ENCODE peak calls at places on chromosomes 4 and X, in six cellular contexts. V is nephron progenitor cell, B is GM23338, O is neural crest cell, T is stomach, C is HFF-Myc. Y is an unnamed sample.

GRCh38 chr4:16544251-16544721 is 318.0 kb upstream of the TAPT1 start:
- DNase-seq in B (no peak), V (no peak), T (no peak), O (no peak), C (no peak), Y (no peak)

GRCh38 chr4:155930330-155930729 is 23.3 kb downstream of the CTSO start:
- DNase-seq in C (no peak), V (no peak), B (no peak), O (no peak), T (no peak), Y (no peak)

GRCh38 chr4:90163872-90164271 is 36.7 kb downstream of the CCSER1 start:
- DNase-seq in O (no peak), T (no peak), B (no peak), V (no peak), C (no peak), Y (no peak)

GRCh38 chr4:8849266-8850073 is 22.2 kb downstream of the HMX1 start:
- DNase-seq in T (no peak), C (no peak), O (no peak), V (no peak), B (no peak), Y (no peak)

GRCh38 chrX:155048997-155049619 is 21.8 kb downstream of the CMC4 start:
- DNase-seq in C (no peak), V (peak), B (peak), O (peak), T (peak), Y (peak)

GRCh38 chr4:39305902-39306677 is 60.1 kb downstream of the RFC1 start:
- DNase-seq in V (no peak), B (no peak), O (no peak), C (no peak), T (no peak), Y (no peak)

GRCh38 chr4:183312841-183313240 is 7.2 kb downstream of the CLDN22 start:
- DNase-seq in V (no peak), T (no peak), B (no peak), C (no peak), O (no peak), Y (no peak)

GRCh38 chr4:176635372-176636261 is 157.1 kb downstream of the VEGFC start:
- DNase-seq in O (no peak), C (no peak), B (no peak), T (no peak), V (no peak), Y (no peak)

GRCh38 chrX:145751943-145752342 is 65.7 kb upstream of the SLITRK2 start:
- DNase-seq in B (no peak), O (no peak), T (no peak), V (no peak), C (no peak), Y (no peak)

GRCh38 chr4:161457311-161457710 is 706.5 kb downstream of the FSTL5 start:
- DNase-seq in C (no peak), O (no peak), T (no peak), V (no peak), B (no peak), Y (no peak)

GRCh38 chr4:158236304-158237030 is 26.2 kb downstream of the TMEM144 start:
- DNase-seq in C (no peak), V (no peak), B (no peak), T (no peak), O (no peak), Y (no peak)

GRCh38 chr4:163110442-163110841 is 56.2 kb downstream of the NAF1 start:
- DNase-seq in C (no peak), V (no peak), O (no peak), T (no peak), B (no peak), Y (no peak)

GRCh38 chr4:40685300-40685699 is 55.6 kb upstream of the RBM47 start:
- DNase-seq in B (no peak), V (no peak), T (no peak), O (no peak), C (no peak), Y (no peak)

GRCh38 chr4:122616910-122617596 is 3.8 kb downstream of the IL21 start:
- DNase-seq in V (no peak), O (no peak), B (no peak), T (no peak), C (no peak), Y (no peak)

GRCh38 chrX:125090046-125090445 is 229.6 kb upstream of the TEX13C start:
- DNase-seq in O (no peak), V (no peak), B (no peak), C (no peak), T (no peak), Y (no peak)

GRCh38 chr4:68581382-68582338 is 5.5 kb upstream of the UGT2B17 start:
- DNase-seq in O (no peak), T (no peak), B (no peak), C (no peak), V (no peak), Y (no peak)

GRCh38 chr4:19319607-19320006 is 932.1 kb upstream of the SLIT2 start:
- DNase-seq in B (peak), C (no peak), V (no peak), O (no peak), T (no peak), Y (no peak)

GRCh38 chrX:134727363-134727762 is 69.1 kb upstream of the PLAC1 start:
- DNase-seq in C (no peak), V (no peak), O (no peak), B (no peak), T (no peak), Y (no peak)

GRCh38 chrX:12567857-12568256 is 223.4 kb upstream of the PRPS2 start:
- DNase-seq in T (no peak), C (no peak), O (no peak), V (no peak), B (peak), Y (no peak)

GRCh38 chr4:20264688-20265087 is 13.0 kb downstream of the SLIT2 start:
- DNase-seq in V (no peak), O (no peak), T (no peak), B (no peak), C (no peak), Y (no peak)

GRCh38 chr4:176205299-176205698 is 9.9 kb upstream of the SPATA4 start:
- DNase-seq in O (no peak), V (no peak), C (no peak), T (no peak), B (peak), Y (peak)

DNA sequence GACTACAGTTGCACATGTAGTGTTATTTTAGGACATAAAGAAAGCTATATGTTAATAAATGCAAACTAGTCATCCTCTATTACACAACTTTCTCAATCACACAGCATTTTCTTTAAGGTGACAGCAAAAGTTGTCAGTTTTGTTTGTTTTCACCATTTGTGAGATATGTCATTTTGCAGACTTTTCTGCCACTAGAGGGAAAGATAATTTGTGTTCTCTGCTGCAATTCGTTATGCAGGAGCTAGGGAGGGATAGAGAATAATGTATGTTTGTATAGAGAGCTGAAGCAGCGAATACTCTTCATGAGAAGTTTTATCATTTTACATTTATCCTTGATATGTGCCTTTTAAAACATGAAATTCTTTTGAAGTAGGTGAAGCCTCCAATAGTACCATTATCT is 670.6 kb upstream of the ATOH1 start:
- DNase-seq in T (no peak), B (peak), C (no peak), V (no peak), O (no peak), Y (no peak)
- TF ChIP-seq CTCF in T (no peak), B (peak), C (no peak), V (no peak), O (peak), Y (peak)

GRCh38 chrX:40079572-40079971 is 18.2 kb downstream of the BCOR start:
- DNase-seq in B (no peak), O (no peak), C (no peak), V (no peak), T (no peak), Y (no peak)
- TF ChIP-seq CTCF in B (peak), O (no peak), C (no peak), V (no peak), T (no peak), Y (no peak)

GRCh38 chr4:1293531-1293941 is 3.8 kb downstream of the MAEA start:
- DNase-seq in O (no peak), B (no peak), T (no peak), V (no peak), C (no peak), Y (no peak)
- TF ChIP-seq CTCF in O (no peak), B (no peak), T (no peak), V (no peak), C (no peak), Y (no peak)

GRCh38 chrX:129759576-129760061 is 20.1 kb upstream of the SASH3 start:
- DNase-seq in T (peak), V (no peak), B (peak), C (no peak), O (no peak), Y (no peak)

GRCh38 chrX:129754266-129755024 is 15.7 kb downstream of the XPNPEP2 start:
- DNase-seq in V (no peak), B (peak), O (no peak), C (no peak), T (no peak), Y (peak)

GRCh38 chrX:129760981-129761380 is 18.8 kb upstream of the SASH3 start:
- DNase-seq in V (no peak), T (no peak), O (no peak), C (no peak), B (no peak), Y (no peak)

GRCh38 chrX:129760155-129760554 is 19.6 kb upstream of the SASH3 start:
- DNase-seq in B (no peak), C (no peak), V (no peak), O (no peak), T (no peak), Y (no peak)

DNA sequence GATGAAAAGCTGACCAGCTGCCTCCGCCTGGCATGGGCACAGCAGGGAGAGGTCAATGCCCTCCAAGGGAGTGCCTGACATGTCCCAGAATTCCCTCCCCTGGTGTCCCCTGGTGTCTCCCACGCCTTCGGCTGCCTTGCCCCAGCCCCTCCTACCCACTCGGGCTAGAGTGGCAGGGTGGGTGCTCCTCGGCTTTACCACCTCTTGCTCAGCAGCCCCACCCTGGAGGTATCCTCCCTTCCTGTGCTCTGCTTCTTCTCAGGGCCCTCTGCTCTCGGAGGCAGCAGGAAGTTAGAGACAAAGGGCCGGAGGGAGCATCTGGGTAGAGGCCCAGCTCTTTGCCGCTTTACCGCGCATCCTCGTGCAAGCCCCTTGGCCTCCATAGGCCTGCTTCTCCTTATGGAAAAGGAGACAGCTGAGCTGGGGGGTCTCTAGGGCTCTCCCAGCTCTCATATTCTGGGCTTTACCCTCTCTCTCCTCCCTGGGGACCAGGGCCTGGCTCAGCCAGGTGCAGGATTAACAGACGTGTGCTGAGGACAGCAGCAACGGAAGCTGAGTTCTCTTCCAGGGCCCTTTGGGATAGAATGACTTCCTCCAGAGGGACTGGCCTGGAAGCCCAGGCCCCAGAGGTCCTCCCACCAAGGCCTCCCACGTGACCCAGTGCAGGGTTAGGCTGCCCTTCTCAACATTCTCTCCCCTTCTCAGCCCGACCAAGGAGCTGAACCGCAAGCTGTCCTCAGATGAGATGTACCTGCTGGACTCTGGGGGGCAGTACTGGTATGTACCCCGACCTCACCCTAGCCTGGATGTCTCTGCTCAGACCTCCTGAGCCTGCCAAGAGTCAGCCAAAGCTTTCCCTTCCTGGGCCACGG is 17.2 kb downstream of the XPNPEP2 start:
- DNase-seq in C (no peak), B (peak), T (no peak), V (peak), O (no peak), Y (no peak)
- TF ChIP-seq CTCF in C (no peak), B (peak), T (no peak), V (no peak), O (no peak), Y (no peak)

DNA sequence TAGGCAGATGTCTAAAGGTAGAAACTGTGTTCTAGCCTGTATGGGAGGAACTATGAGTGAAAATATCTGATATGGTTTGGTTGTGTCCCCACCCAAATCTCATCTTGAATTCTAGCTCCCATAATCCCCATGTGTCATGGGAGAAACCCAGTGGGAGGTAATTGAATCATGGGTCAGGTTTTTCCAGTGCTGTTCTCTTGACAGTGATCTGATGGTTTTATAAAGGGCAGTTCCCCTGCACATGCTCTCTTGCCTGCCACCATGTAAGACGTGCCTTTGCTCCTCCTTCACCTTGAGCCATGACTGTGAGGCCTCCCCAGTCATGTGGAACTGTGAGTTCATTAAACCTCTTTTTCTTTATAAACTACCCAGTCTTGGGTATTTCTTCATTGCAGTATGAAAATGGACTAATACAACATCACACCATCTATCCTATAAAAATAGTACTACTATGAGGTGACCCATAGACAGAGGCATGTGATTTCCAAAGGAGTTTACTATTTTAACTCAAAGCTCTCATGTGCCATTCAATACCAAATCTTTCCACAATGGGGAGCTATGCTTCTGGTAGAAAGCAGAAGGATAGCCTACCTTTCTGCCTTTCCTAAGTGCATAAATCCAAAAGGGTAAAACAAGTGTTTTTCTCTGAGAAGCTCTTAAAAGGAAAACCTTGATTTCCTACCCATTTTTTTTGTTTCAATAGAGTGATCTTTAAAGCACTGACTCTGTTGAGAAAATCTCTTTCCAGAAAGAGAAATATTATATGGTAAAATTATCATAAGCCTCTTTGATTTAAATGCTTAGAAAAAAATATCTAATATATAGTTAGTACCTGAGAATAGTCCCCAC is 38.8 kb downstream of the SEC31A start:
- DNase-seq in T (no peak), C (no peak), V (no peak), O (no peak), B (peak), Y (no peak)
- TF ChIP-seq CTCF in T (peak), C (peak), V (peak), O (peak), B (peak), Y (no peak)

GRCh38 chr4:60805500-60806313 is 394.4 kb upstream of the ADGRL3 start:
- DNase-seq in B (peak), C (peak), T (no peak), O (peak), V (peak), Y (peak)
- TF ChIP-seq CTCF in B (peak), C (peak), T (peak), O (peak), V (peak), Y (peak)

Y was measured in endothelial cell.